ENCODE peak calls at places on chromosomes 6 and 20, in four cellular contexts. One of them, this sample, is unnamed.

GRCh38 chr6:33160728-33161323 is 31.4 kb downstream of the COL11A2 start:
- DNase-seq in hepatocyte: peak; percentile 65
- DNase-seq in fibroblast of pulmonary artery: peak; percentile 57
- DNase-seq in endothelial cell: no peak
- DNase-seq in this sample: peak; percentile 72

GRCh38 chr20:2797136-2797983 is 3.1 kb downstream of the CPXM1 start:
- DNase-seq in hepatocyte: no peak
- DNase-seq in fibroblast of pulmonary artery: no peak
- DNase-seq in endothelial cell: no peak
- DNase-seq in this sample: no peak

GRCh38 chr6:106085687-106085983 is 501 bp upstream of the PRDM1 start:
- DNase-seq in hepatocyte: no peak
- DNase-seq in fibroblast of pulmonary artery: no peak
- DNase-seq in endothelial cell: no peak
- DNase-seq in this sample: no peak

GRCh38 chr6:89955364-89955763 is 61.1 kb downstream of the GJA10 start:
- DNase-seq in hepatocyte: no peak
- DNase-seq in fibroblast of pulmonary artery: no peak
- DNase-seq in endothelial cell: no peak
- DNase-seq in this sample: no peak

GRCh38 chr20:1144401-1145172 is 26.2 kb downstream of the PSMF1 start:
- DNase-seq in hepatocyte: no peak
- DNase-seq in fibroblast of pulmonary artery: no peak
- DNase-seq in endothelial cell: no peak
- DNase-seq in this sample: no peak

GRCh38 chr6:24495516-24495847 is 713 bp downstream of the ALDH5A1 start:
- DNase-seq in hepatocyte: peak; percentile 55
- DNase-seq in fibroblast of pulmonary artery: peak; percentile 43
- DNase-seq in endothelial cell: peak; percentile 41
- DNase-seq in this sample: peak; percentile 86

GRCh38 chr6:33570806-33571636 is 9.1 kb downstream of the BAK1 start:
- DNase-seq in hepatocyte: peak; percentile 90
- DNase-seq in fibroblast of pulmonary artery: peak; percentile 70
- DNase-seq in endothelial cell: peak; percentile 73
- DNase-seq in this sample: peak; percentile 90

GRCh38 chr6:122020588-122021271 is 378.7 kb upstream of the HSF2 start:
- DNase-seq in hepatocyte: no peak
- DNase-seq in fibroblast of pulmonary artery: no peak
- DNase-seq in endothelial cell: no peak
- DNase-seq in this sample: no peak

GRCh38 chr6:33419580-33420492 is at the start of gene SYNGAP1:
- DNase-seq in hepatocyte: peak; percentile 75
- DNase-seq in fibroblast of pulmonary artery: peak; percentile 68
- DNase-seq in endothelial cell: no peak
- DNase-seq in this sample: peak; percentile 84

GRCh38 chr6:14060971-14061370 is 56.6 kb upstream of the CD83 start:
- DNase-seq in hepatocyte: no peak
- DNase-seq in fibroblast of pulmonary artery: no peak
- DNase-seq in endothelial cell: no peak
- DNase-seq in this sample: no peak

GRCh38 chr6:38150681-38151296 is 331.3 kb downstream of the ZFAND3 start:
- DNase-seq in hepatocyte: no peak
- DNase-seq in fibroblast of pulmonary artery: no peak
- DNase-seq in endothelial cell: no peak
- DNase-seq in this sample: peak; percentile 41

GRCh38 chr6:136016228-136017225 is 165.0 kb downstream of the PDE7B start:
- DNase-seq in hepatocyte: no peak
- DNase-seq in fibroblast of pulmonary artery: no peak
- DNase-seq in endothelial cell: no peak
- DNase-seq in this sample: peak; percentile 54

GRCh38 chr6:53799340-53799739 is 4.5 kb downstream of the LRRC1 start:
- DNase-seq in hepatocyte: no peak
- DNase-seq in fibroblast of pulmonary artery: no peak
- DNase-seq in endothelial cell: no peak
- DNase-seq in this sample: no peak

GRCh38 chr20:33900515-33901131 is 89.5 kb downstream of the CHMP4B start:
- DNase-seq in hepatocyte: no peak
- DNase-seq in fibroblast of pulmonary artery: no peak
- DNase-seq in endothelial cell: no peak
- DNase-seq in this sample: no peak

GRCh38 chr20:4573564-4574355 is 147.9 kb upstream of the PRND start:
- DNase-seq in hepatocyte: no peak
- DNase-seq in fibroblast of pulmonary artery: peak; percentile 75
- DNase-seq in endothelial cell: no peak
- DNase-seq in this sample: no peak

GRCh38 chr20:50744143-50744792 is 12.9 kb downstream of the PARD6B start:
- DNase-seq in hepatocyte: peak; percentile 92
- DNase-seq in fibroblast of pulmonary artery: peak; percentile 91
- DNase-seq in endothelial cell: no peak
- DNase-seq in this sample: peak; percentile 72

GRCh38 chr6:133584903-133585302 is 304.0 kb upstream of the TCF21 start:
- DNase-seq in hepatocyte: no peak
- DNase-seq in fibroblast of pulmonary artery: no peak
- DNase-seq in endothelial cell: no peak
- DNase-seq in this sample: no peak

GRCh38 chr6:133590196-133590595 is 298.7 kb upstream of the TCF21 start:
- DNase-seq in hepatocyte: no peak
- DNase-seq in fibroblast of pulmonary artery: no peak
- DNase-seq in endothelial cell: no peak
- DNase-seq in this sample: no peak

GRCh38 chr6:133587396-133587795 is 301.5 kb upstream of the TCF21 start:
- DNase-seq in hepatocyte: no peak
- DNase-seq in fibroblast of pulmonary artery: no peak
- DNase-seq in endothelial cell: no peak
- DNase-seq in this sample: no peak

GRCh38 chr6:133590814-133591213 is 298.1 kb upstream of the TCF21 start:
- DNase-seq in hepatocyte: no peak
- DNase-seq in fibroblast of pulmonary artery: no peak
- DNase-seq in endothelial cell: no peak
- DNase-seq in this sample: no peak

GRCh38 chr6:133587841-133588240 is 301.1 kb upstream of the TCF21 start:
- DNase-seq in hepatocyte: no peak
- DNase-seq in fibroblast of pulmonary artery: peak; percentile 47
- DNase-seq in endothelial cell: no peak
- DNase-seq in this sample: no peak
- TF ChIP-seq CTCF in hepatocyte: no peak
- TF ChIP-seq CTCF in fibroblast of pulmonary artery: no peak
- TF ChIP-seq CTCF in endothelial cell: no peak
- TF ChIP-seq CTCF in this sample: no peak

DNA sequence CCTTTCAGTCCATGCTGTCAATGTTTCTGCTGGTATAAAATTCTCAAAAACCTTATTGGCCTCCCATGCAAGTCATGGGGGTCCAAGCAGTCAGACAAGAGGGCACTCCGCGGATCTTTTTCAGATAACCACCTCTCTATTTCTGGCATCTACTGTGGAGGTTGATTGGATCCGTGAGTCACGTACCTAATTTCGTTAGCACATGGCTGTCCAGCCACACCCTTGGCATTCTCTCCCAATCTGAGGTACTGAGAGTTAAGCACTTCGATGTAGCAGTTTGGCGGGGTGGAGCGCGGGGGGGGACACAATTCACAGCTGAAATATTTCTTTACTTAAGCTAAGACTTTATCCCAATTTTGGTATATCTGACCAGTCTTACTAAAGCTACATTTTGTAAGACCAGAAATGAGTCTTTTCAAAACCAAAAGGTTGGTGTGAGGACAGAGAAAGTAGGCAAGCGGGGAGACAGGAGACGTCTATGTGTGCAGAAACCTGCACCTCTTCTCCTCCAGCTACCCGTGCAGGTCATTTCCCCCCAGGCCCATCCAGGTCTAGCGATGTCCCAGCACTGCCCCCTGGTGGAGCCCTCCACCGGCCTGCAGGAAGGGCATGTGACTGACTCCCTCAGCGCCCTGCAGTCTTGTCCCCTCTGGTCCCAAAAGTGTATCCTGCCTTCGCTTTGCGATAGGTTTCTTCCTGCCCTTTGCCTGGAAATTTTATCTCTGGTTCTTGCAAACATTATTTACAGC is 113.1 kb downstream of the ADAT2 start:
- DNase-seq in hepatocyte: peak; percentile 38
- DNase-seq in fibroblast of pulmonary artery: peak; percentile 23
- DNase-seq in endothelial cell: peak; percentile 77
- DNase-seq in this sample: peak; percentile 97
- TF ChIP-seq CTCF in hepatocyte: peak; percentile 39
- TF ChIP-seq CTCF in fibroblast of pulmonary artery: peak; percentile 48
- TF ChIP-seq CTCF in endothelial cell: peak; percentile 70
- TF ChIP-seq CTCF in this sample: peak; percentile 88

DNA sequence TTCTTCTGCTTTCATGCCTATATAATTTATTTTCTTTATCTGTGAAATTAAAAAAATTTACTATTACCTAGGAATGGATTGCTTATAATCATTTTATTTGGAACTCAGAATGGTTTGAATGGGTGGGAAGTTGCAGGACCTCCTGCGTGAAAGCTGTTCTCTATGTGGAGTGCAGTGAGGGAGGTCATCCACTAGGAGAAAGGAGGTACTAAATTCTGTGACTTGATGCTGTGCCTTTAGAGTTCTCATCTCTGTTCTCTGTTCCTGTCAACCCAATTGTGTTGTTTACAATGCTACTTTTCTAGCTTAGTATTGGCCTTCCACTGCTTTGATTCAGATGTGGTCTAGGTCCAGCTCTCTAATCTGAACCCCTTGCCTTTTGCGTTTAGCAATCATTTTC is 65.0 kb upstream of the HIVEP1 start:
- DNase-seq in hepatocyte: no peak
- DNase-seq in fibroblast of pulmonary artery: no peak
- DNase-seq in endothelial cell: no peak
- DNase-seq in this sample: no peak
- TF ChIP-seq CTCF in hepatocyte: no peak
- TF ChIP-seq CTCF in fibroblast of pulmonary artery: peak; percentile 15
- TF ChIP-seq CTCF in endothelial cell: no peak
- TF ChIP-seq CTCF in this sample: peak; percentile 70

GRCh38 chr20:21344216-21344615 is 41.1 kb downstream of the XRN2 start:
- DNase-seq in hepatocyte: no peak
- DNase-seq in fibroblast of pulmonary artery: no peak
- DNase-seq in endothelial cell: no peak
- DNase-seq in this sample: no peak

GRCh38 chr20:21340991-21341722 is 38.0 kb downstream of the XRN2 start:
- DNase-seq in hepatocyte: no peak
- DNase-seq in fibroblast of pulmonary artery: no peak
- DNase-seq in endothelial cell: no peak
- DNase-seq in this sample: no peak

GRCh38 chr20:21339499-21339898 is 36.4 kb downstream of the XRN2 start:
- DNase-seq in hepatocyte: peak; percentile 9
- DNase-seq in fibroblast of pulmonary artery: peak; percentile 69
- DNase-seq in endothelial cell: no peak
- DNase-seq in this sample: no peak

GRCh38 chr20:21344961-21345360 is 41.8 kb downstream of the XRN2 start:
- DNase-seq in hepatocyte: no peak
- DNase-seq in fibroblast of pulmonary artery: no peak
- DNase-seq in endothelial cell: no peak
- DNase-seq in this sample: no peak

DNA sequence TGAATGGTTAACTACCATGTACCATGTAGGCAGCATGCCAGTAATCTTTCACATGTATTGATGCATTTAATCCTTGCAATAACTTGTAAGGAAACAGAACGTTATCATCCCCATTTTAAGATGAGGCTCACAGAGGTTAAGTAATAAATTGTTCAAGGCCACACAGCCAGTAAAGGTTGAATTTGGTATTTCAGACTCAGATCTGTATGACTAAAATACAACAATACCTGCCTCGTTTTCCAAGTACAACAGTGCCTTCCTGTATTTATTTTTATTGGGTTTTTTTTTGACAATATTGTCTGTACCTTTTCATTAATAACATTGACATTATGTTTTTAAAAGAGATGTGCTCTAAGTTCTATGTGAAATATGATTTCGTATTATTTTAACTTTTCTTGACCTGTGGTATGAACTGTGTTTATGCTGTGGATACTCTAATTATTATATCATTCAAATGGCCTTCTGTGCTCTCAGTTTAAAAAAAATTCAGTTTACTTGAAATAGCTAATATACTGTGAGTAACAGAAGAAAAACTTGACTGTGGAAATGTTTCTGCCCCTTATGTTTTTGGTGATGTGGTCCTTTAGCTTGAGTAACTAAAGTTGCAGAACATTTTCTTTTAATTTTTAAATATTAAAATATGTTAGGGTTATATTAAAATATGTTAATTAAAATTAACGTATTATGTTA is 39.7 kb downstream of the XRN2 start:
- DNase-seq in hepatocyte: no peak
- DNase-seq in fibroblast of pulmonary artery: no peak
- DNase-seq in endothelial cell: no peak
- DNase-seq in this sample: no peak
- TF ChIP-seq CTCF in hepatocyte: no peak
- TF ChIP-seq CTCF in fibroblast of pulmonary artery: no peak
- TF ChIP-seq CTCF in endothelial cell: no peak
- TF ChIP-seq CTCF in this sample: no peak

GRCh38 chr20:47215653-47216397 is 140.7 kb downstream of the ZMYND8 start:
- DNase-seq in hepatocyte: no peak
- DNase-seq in fibroblast of pulmonary artery: no peak
- DNase-seq in endothelial cell: no peak
- DNase-seq in this sample: no peak
- TF ChIP-seq CTCF in hepatocyte: no peak
- TF ChIP-seq CTCF in fibroblast of pulmonary artery: no peak
- TF ChIP-seq CTCF in endothelial cell: no peak
- TF ChIP-seq CTCF in this sample: no peak

DNA sequence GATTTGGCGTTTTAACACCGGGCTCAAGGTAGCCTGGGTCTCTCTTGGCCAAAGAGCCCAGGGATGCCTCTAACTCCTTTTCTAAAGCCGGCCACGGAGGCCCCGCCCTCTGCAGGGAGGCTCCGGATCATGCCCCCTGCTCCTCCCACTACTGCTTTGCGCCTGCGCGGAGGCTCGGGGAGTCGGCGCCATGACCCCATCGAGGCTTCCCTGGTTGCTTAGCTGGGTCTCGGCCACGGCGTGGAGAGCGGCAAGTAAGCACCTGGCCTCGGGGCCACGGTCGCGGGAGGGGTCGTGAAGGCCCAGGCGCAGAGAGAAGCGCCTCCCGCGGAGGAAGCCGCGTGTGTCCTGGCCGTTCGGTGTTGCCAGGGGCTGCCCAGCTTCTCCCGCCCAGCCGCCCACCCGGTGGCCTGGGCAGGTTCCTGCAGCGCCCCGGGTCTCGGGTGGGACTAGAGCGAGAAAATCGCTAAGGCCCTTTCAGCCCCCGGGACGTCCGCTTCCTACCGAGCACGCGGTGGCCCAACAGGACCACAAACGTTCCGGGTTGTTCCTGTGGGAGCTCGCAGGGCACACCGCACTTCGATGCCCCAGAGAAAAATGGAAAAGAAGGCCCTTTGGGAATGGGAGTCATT is at the start of gene SDHAF4:
- DNase-seq in hepatocyte: peak; percentile 96
- DNase-seq in fibroblast of pulmonary artery: peak; percentile 87
- DNase-seq in endothelial cell: peak; percentile 93
- DNase-seq in this sample: peak; percentile 98
- TF ChIP-seq CTCF in hepatocyte: no peak
- TF ChIP-seq CTCF in fibroblast of pulmonary artery: no peak
- TF ChIP-seq CTCF in endothelial cell: no peak
- TF ChIP-seq CTCF in this sample: peak; percentile 19

GRCh38 chr20:62860391-62860923 is 1.2 kb downstream of the TCFL5 start:
- DNase-seq in hepatocyte: no peak
- DNase-seq in fibroblast of pulmonary artery: peak; percentile 39
- DNase-seq in endothelial cell: no peak
- DNase-seq in this sample: peak; percentile 58
- TF ChIP-seq CTCF in hepatocyte: peak; percentile 5
- TF ChIP-seq CTCF in fibroblast of pulmonary artery: peak; percentile 26
- TF ChIP-seq CTCF in endothelial cell: no peak
- TF ChIP-seq CTCF in this sample: no peak

This sample was measured in endodermal cell.